ENCODE peak calls at places on chromosomes 7 and 10, in seven cellular contexts. B is fibroblast of pulmonary artery, S is mesothelial cell of epicardium, Q is astrocyte of the spinal cord, E is A549, G is NB4, H is cardiac muscle cell. N is an unnamed sample.

GRCh38 chr10:128178319-128178937 is 52.2 kb upstream of the MKI67 start:
- DNase-seq in B (peak), S (no peak), Q (no peak), E (peak), G (peak), H (peak), N (peak)

GRCh38 chr10:131424836-131425506 is 113.5 kb upstream of the TCERG1L start:
- DNase-seq in B (no peak), S (no peak), Q (no peak), E (no peak), G (no peak), H (no peak), N (no peak)

GRCh38 chr10:98371421-98371820 is 43.6 kb downstream of the PYROXD2 start:
- DNase-seq in B (no peak), S (no peak), Q (no peak), E (no peak), G (no peak), H (no peak), N (no peak)

GRCh38 chr7:155426543-155427410 is 31.2 kb upstream of the EN2 start:
- DNase-seq in B (no peak), S (no peak), Q (no peak), E (no peak), G (no peak), H (no peak), N (peak)

GRCh38 chr7:20647908-20648776 is 32.7 kb downstream of the ABCB5 start:
- DNase-seq in B (peak), S (no peak), Q (peak), E (peak), G (peak), H (peak), N (no peak)

GRCh38 chr7:116713500-116713899 is 41.5 kb downstream of the MET start:
- DNase-seq in B (no peak), S (no peak), Q (no peak), E (no peak), G (no peak), H (no peak), N (no peak)

GRCh38 chr7:154862153-154862791 is 140.7 kb downstream of the PAXIP1 start:
- DNase-seq in B (no peak), S (no peak), Q (no peak), E (no peak), G (no peak), H (no peak), N (no peak)

GRCh38 chr7:69263550-69263949 is 334.7 kb upstream of the AUTS2 start:
- DNase-seq in B (no peak), S (no peak), Q (no peak), E (no peak), G (no peak), H (no peak), N (no peak)

GRCh38 chr7:27251513-27252306 is 9.1 kb downstream of the EVX1 start:
- DNase-seq in B (no peak), S (no peak), Q (no peak), E (no peak), G (no peak), H (no peak), N (peak)

GRCh38 chr10:2784766-2785165 is 282.6 kb upstream of the PFKP start:
- DNase-seq in B (no peak), S (no peak), Q (no peak), E (no peak), G (no peak), H (no peak), N (no peak)

DNA sequence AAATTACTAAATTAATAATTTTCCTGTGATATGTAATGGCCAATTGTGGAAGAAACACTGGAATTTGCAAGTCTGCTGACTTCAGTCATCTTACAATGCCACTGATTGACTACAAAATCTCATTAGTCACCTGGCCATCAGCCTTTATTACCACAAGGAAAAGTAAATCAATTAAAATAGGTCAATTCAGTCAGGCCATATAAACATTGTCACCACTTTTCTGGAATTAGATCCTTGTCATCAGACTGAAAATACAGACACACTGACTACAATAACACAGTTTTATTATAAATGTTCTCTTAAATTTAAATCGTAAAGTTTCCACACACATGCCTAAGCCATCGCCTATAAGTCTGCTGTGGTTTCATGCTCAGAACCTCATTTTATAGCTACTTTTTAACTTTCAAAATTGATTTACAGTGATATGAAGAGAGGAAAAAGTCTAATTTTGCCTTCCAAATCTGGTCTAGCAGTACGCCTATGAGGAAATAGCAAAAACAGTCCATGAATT is 54.2 kb downstream of the RTKN2 start:
- DNase-seq in B (no peak), S (no peak), Q (no peak), E (no peak), G (no peak), H (no peak), N (no peak)
- TF ChIP-seq CTCF in B (no peak), S (no peak), Q (no peak), E (no peak), G (no peak), H (no peak), N (no peak)

DNA sequence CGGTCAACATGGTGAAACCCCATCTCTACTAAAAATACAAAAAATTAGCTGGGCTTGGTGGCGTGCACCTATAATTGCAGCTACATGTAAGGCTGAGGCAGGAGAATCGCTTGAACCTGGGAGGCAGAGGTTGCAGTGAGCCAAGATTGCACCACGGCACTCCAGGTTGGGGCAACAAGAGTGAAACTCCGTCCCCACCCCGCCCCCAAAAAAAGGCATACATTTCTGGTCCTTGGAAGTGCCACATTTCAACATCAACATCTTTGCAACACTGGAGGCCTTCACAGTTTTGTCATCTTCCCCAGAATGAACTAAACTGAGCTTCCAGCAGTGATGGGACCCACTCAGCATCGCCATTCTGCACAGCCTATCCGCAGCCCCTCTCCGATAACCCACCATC is 36.6 kb downstream of the FAM53B start:
- DNase-seq in B (no peak), S (no peak), Q (no peak), E (no peak), G (no peak), H (no peak), N (no peak)
- TF ChIP-seq CTCF in B (no peak), S (no peak), Q (no peak), E (no peak), G (no peak), H (no peak), N (no peak)

GRCh38 chr7:135662123-135662372 is 266 bp upstream of the STMP1 start:
- DNase-seq in B (no peak), S (no peak), Q (no peak), E (no peak), G (no peak), H (no peak), N (no peak)
- TF ChIP-seq CTCF in B (no peak), S (no peak), Q (no peak), E (peak), G (no peak), H (no peak), N (no peak)

GRCh38 chr10:24493168-24493567 is 230.5 kb downstream of the ARHGAP21 start:
- DNase-seq in B (peak), S (no peak), Q (no peak), E (no peak), G (no peak), H (no peak), N (no peak)
- TF ChIP-seq CTCF in B (no peak), S (no peak), Q (no peak), E (no peak), G (no peak), H (no peak), N (no peak)

DNA sequence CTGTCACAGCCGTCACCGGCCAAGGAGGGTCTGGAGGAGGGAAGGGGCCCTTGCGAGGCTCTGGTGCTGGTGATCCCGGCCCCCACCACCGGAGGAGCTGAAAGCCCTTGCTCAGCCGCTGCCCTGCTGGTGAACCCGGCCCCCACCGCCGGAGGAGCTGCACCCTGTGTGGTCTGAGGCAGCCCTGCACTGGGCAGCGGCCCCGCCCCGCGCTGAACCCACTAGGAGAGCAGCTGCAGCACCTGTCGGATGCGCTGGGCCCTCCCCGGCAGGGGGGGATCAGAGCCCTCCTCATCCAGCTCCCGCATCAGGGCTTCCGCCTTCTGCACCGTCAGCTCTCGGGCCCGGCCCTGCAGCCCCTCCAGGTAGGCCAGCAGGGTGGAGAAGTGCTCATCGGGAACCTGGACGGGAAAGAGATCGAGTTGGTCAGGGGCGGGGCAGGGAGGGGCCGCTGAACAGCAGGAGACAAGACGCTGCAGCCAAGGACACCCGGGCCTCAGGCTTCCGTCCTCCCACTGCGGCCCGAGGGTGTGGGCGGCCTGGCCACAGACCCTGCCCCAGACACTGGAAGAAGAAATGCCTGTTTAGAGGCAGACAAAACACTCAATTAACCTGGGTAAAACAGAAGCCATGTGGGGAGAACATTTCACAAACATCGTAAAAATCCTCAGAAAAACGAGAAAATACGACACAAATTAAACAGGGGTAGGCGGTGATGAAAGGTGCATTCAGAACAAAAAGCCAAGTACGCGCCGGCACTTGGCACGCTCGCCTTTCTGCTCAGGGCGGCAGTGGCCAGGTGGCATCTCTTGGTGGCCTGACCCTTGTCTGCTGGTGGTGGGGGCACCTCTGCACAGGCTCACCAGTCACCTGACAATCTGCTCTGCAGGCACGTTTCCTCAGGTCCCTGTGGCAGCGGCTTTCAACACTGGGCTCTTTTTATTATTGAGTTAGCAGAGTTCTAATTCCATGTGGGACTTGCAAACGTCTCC is 14.7 kb downstream of the CYP2W1 start:
- DNase-seq in B (no peak), S (no peak), Q (no peak), E (peak), G (no peak), H (no peak), N (peak)
- TF ChIP-seq CTCF in B (no peak), S (no peak), Q (no peak), E (no peak), G (no peak), H (no peak), N (peak)

GRCh38 chr10:79051766-79052165 is 17.0 kb upstream of the ZMIZ1 start:
- DNase-seq in B (no peak), S (no peak), Q (no peak), E (no peak), G (no peak), H (no peak), N (peak)

GRCh38 chr10:79053481-79054202 is 15.1 kb upstream of the ZMIZ1 start:
- DNase-seq in B (no peak), S (no peak), Q (no peak), E (no peak), G (no peak), H (no peak), N (peak)

GRCh38 chr10:79053081-79053434 is 15.7 kb upstream of the ZMIZ1 start:
- DNase-seq in B (no peak), S (no peak), Q (no peak), E (no peak), G (no peak), H (no peak), N (no peak)

GRCh38 chr10:79050896-79051555 is 17.7 kb upstream of the ZMIZ1 start:
- DNase-seq in B (peak), S (no peak), Q (no peak), E (no peak), G (no peak), H (no peak), N (peak)

GRCh38 chr10:79052311-79053080 is 16.3 kb upstream of the ZMIZ1 start:
- DNase-seq in B (peak), S (no peak), Q (no peak), E (peak), G (no peak), H (peak), N (peak)
- TF ChIP-seq CTCF in B (peak), S (peak), Q (peak), E (no peak), G (no peak), H (peak), N (peak)

DNA sequence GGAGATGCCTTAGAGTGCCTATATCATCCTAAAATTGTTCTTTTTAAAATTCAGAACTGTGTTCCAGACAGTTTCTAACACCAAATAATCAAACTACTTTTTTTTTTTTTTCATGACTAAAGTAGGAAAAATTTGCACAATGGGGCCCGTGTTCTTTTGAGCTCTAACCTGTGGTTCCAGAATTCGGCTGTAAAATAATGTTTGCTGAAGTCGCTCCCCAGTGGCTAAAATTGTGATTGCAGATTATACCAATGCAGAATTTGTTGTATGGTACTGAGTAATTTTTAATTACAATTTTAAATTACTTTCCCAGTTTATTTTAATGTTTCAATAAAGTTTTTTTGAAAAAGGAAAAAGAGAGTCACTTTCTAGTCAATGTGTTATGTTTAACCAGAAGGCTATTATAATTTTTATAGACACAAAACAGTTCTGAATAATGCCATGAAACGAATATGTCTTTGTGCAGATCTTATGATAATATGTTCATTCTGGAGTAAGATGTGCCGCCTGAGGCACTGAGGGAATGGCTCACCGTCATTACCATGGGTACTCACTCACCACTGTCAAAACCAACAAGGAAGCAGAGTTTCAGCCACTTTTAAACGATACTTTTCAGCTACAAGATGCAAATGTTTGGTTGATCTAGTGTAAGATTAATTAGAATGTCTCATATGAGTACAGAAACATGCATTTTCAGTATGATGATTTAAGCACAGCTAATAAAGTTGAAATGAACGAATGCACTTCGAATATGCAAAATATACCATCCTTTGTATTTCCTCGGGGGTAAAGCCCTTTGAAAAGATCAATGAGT is 173.6 kb downstream of the PRKCQ start:
- DNase-seq in B (peak), S (no peak), Q (peak), E (peak), G (peak), H (no peak), N (no peak)
- TF ChIP-seq CTCF in B (peak), S (no peak), Q (peak), E (peak), G (peak), H (peak), N (peak)

N was measured in glutamatergic neuron.